ENCODE peak calls at places on chromosomes 5 and 9, in four cellular contexts. One of them, this sample, is unnamed.

GRCh38 chr5:149572170-149572569 is 9.1 kb upstream of the ARHGEF37 start:
- DNase-seq in NCI-H774: no peak
- DNase-seq in smooth muscle cell of the brain vasculature: no peak
- DNase-seq in activated CD8-positive, alpha-beta T cell treated with anti-CD3 and anti-CD28 coated beads for 36 hours: no peak
- DNase-seq in this sample: no peak

GRCh38 chr9:70303268-70303667 is 44.5 kb downstream of the SMC5 start:
- DNase-seq in NCI-H774: no peak
- DNase-seq in smooth muscle cell of the brain vasculature: no peak
- DNase-seq in activated CD8-positive, alpha-beta T cell treated with anti-CD3 and anti-CD28 coated beads for 36 hours: no peak
- DNase-seq in this sample: no peak

GRCh38 chr5:159185773-159186172 is 23.6 kb downstream of the RNF145 start:
- DNase-seq in NCI-H774: no peak
- DNase-seq in smooth muscle cell of the brain vasculature: no peak
- DNase-seq in activated CD8-positive, alpha-beta T cell treated with anti-CD3 and anti-CD28 coated beads for 36 hours: no peak
- DNase-seq in this sample: no peak

GRCh38 chr5:125478599-125478998 is 732.2 kb upstream of the ZNF608 start:
- DNase-seq in NCI-H774: no peak
- DNase-seq in smooth muscle cell of the brain vasculature: no peak
- DNase-seq in activated CD8-positive, alpha-beta T cell treated with anti-CD3 and anti-CD28 coated beads for 36 hours: no peak
- DNase-seq in this sample: no peak

GRCh38 chr5:151146003-151146524 is 11.5 kb downstream of the ANXA6 start:
- DNase-seq in NCI-H774: no peak
- DNase-seq in smooth muscle cell of the brain vasculature: no peak
- DNase-seq in activated CD8-positive, alpha-beta T cell treated with anti-CD3 and anti-CD28 coated beads for 36 hours: no peak
- DNase-seq in this sample: no peak

GRCh38 chr5:134526483-134527155 is 1.1 kb downstream of the JADE2 start:
- DNase-seq in NCI-H774: peak; percentile 77
- DNase-seq in smooth muscle cell of the brain vasculature: no peak
- DNase-seq in activated CD8-positive, alpha-beta T cell treated with anti-CD3 and anti-CD28 coated beads for 36 hours: peak; percentile 93
- DNase-seq in this sample: no peak

GRCh38 chr9:133103987-133104505 is 17.0 kb downstream of the RALGDS start:
- DNase-seq in NCI-H774: no peak
- DNase-seq in smooth muscle cell of the brain vasculature: no peak
- DNase-seq in activated CD8-positive, alpha-beta T cell treated with anti-CD3 and anti-CD28 coated beads for 36 hours: no peak
- DNase-seq in this sample: no peak

GRCh38 chr5:73314395-73315195 is 134.0 kb downstream of the FOXD1 start:
- DNase-seq in NCI-H774: no peak
- DNase-seq in smooth muscle cell of the brain vasculature: no peak
- DNase-seq in activated CD8-positive, alpha-beta T cell treated with anti-CD3 and anti-CD28 coated beads for 36 hours: no peak
- DNase-seq in this sample: no peak

GRCh38 chr9:133207540-133208170 is 1.4 kb downstream of the OBP2B start:
- DNase-seq in NCI-H774: no peak
- DNase-seq in smooth muscle cell of the brain vasculature: no peak
- DNase-seq in activated CD8-positive, alpha-beta T cell treated with anti-CD3 and anti-CD28 coated beads for 36 hours: no peak
- DNase-seq in this sample: no peak

GRCh38 chr5:177546262-177546741 is 8.1 kb downstream of the FAM193B start:
- DNase-seq in NCI-H774: no peak
- DNase-seq in smooth muscle cell of the brain vasculature: peak; percentile 73
- DNase-seq in activated CD8-positive, alpha-beta T cell treated with anti-CD3 and anti-CD28 coated beads for 36 hours: no peak
- DNase-seq in this sample: no peak

GRCh38 chr5:177472460-177473441 is 683 bp downstream of the DBN1 start:
- DNase-seq in NCI-H774: peak; percentile 22
- DNase-seq in smooth muscle cell of the brain vasculature: no peak
- DNase-seq in activated CD8-positive, alpha-beta T cell treated with anti-CD3 and anti-CD28 coated beads for 36 hours: peak; percentile 91
- DNase-seq in this sample: no peak

GRCh38 chr5:78549043-78549442 is 99.5 kb downstream of the LHFPL2 start:
- DNase-seq in NCI-H774: no peak
- DNase-seq in smooth muscle cell of the brain vasculature: no peak
- DNase-seq in activated CD8-positive, alpha-beta T cell treated with anti-CD3 and anti-CD28 coated beads for 36 hours: no peak
- DNase-seq in this sample: no peak

GRCh38 chr5:177434437-177434836 is 8.0 kb downstream of the GRK6 start:
- DNase-seq in NCI-H774: no peak
- DNase-seq in smooth muscle cell of the brain vasculature: no peak
- DNase-seq in activated CD8-positive, alpha-beta T cell treated with anti-CD3 and anti-CD28 coated beads for 36 hours: peak; percentile 76
- DNase-seq in this sample: no peak

GRCh38 chr5:95555553-95555952 is 652 bp downstream of the ARSK start:
- DNase-seq in NCI-H774: no peak
- DNase-seq in smooth muscle cell of the brain vasculature: no peak
- DNase-seq in activated CD8-positive, alpha-beta T cell treated with anti-CD3 and anti-CD28 coated beads for 36 hours: no peak
- DNase-seq in this sample: no peak

GRCh38 chr5:111829701-111830100 is 72.7 kb upstream of the NREP start:
- DNase-seq in NCI-H774: no peak
- DNase-seq in smooth muscle cell of the brain vasculature: no peak
- DNase-seq in activated CD8-positive, alpha-beta T cell treated with anti-CD3 and anti-CD28 coated beads for 36 hours: no peak
- DNase-seq in this sample: no peak

GRCh38 chr9:2243666-2244555 is 228.8 kb downstream of the SMARCA2 start:
- DNase-seq in NCI-H774: no peak
- DNase-seq in smooth muscle cell of the brain vasculature: no peak
- DNase-seq in activated CD8-positive, alpha-beta T cell treated with anti-CD3 and anti-CD28 coated beads for 36 hours: no peak
- DNase-seq in this sample: no peak

GRCh38 chr5:172973931-172974330 is 9.6 kb upstream of the ATP6V0E1 start:
- DNase-seq in NCI-H774: no peak
- DNase-seq in smooth muscle cell of the brain vasculature: no peak
- DNase-seq in activated CD8-positive, alpha-beta T cell treated with anti-CD3 and anti-CD28 coated beads for 36 hours: no peak
- DNase-seq in this sample: no peak

GRCh38 chr5:169302491-169303118 is 1.7 kb upstream of the SLIT3 start:
- DNase-seq in NCI-H774: peak; percentile 19
- DNase-seq in smooth muscle cell of the brain vasculature: peak; percentile 54
- DNase-seq in activated CD8-positive, alpha-beta T cell treated with anti-CD3 and anti-CD28 coated beads for 36 hours: peak; percentile 69
- DNase-seq in this sample: peak; percentile 26

This sample was measured in SK-N-MC.